ENCODE peak calls at places on chromosomes 1 and 21, in four cellular contexts. One of them, this sample, is unnamed.

GRCh38 chr1:157312270-157312812 is 174.1 kb upstream of the ETV3 start:
- DNase-seq in fibroblast of lung: no peak
- DNase-seq in OCI-LY7: no peak
- DNase-seq in body of pancreas: peak; percentile 27
- DNase-seq in this sample: no peak

GRCh38 chr1:156499194-156499702 is 1.3 kb downstream of the MEF2D start:
- DNase-seq in fibroblast of lung: no peak
- DNase-seq in OCI-LY7: peak; percentile 12
- DNase-seq in body of pancreas: no peak
- DNase-seq in this sample: no peak

GRCh38 chr1:111139234-111139955 is 498 bp downstream of the DRAM2 start:
- DNase-seq in fibroblast of lung: peak; percentile 61
- DNase-seq in OCI-LY7: peak; percentile 65
- DNase-seq in body of pancreas: peak; percentile 44
- DNase-seq in this sample: peak; percentile 74

GRCh38 chr1:62964141-62964540 is 180.2 kb downstream of the ATG4C start:
- DNase-seq in fibroblast of lung: no peak
- DNase-seq in OCI-LY7: no peak
- DNase-seq in body of pancreas: no peak
- DNase-seq in this sample: no peak

GRCh38 chr1:233251321-233251720 is 44.2 kb downstream of the PCNX2 start:
- DNase-seq in fibroblast of lung: no peak
- DNase-seq in OCI-LY7: no peak
- DNase-seq in body of pancreas: no peak
- DNase-seq in this sample: no peak

GRCh38 chr1:45973106-45973505 is 159.3 kb downstream of the PIK3R3 start:
- DNase-seq in fibroblast of lung: no peak
- DNase-seq in OCI-LY7: no peak
- DNase-seq in body of pancreas: no peak
- DNase-seq in this sample: no peak

GRCh38 chr1:240092301-240093119 is 827 bp downstream of the FMN2 start:
- DNase-seq in fibroblast of lung: peak; percentile 65
- DNase-seq in OCI-LY7: no peak
- DNase-seq in body of pancreas: peak; percentile 13
- DNase-seq in this sample: peak; percentile 49

GRCh38 chr1:38885092-38885491 is 3.7 kb upstream of the GJA9 start:
- DNase-seq in fibroblast of lung: no peak
- DNase-seq in OCI-LY7: no peak
- DNase-seq in body of pancreas: no peak
- DNase-seq in this sample: no peak

GRCh38 chr1:208107817-208108608 is 136.2 kb downstream of the PLXNA2 start:
- DNase-seq in fibroblast of lung: peak; percentile 56
- DNase-seq in OCI-LY7: no peak
- DNase-seq in body of pancreas: no peak
- DNase-seq in this sample: no peak

GRCh38 chr1:37605061-37605650 is 9.4 kb upstream of the GNL2 start:
- DNase-seq in fibroblast of lung: no peak
- DNase-seq in OCI-LY7: no peak
- DNase-seq in body of pancreas: no peak
- DNase-seq in this sample: peak; percentile 49

GRCh38 chr1:89905391-89906058 is 84.7 kb downstream of the LRRC8D start:
- DNase-seq in fibroblast of lung: no peak
- DNase-seq in OCI-LY7: no peak
- DNase-seq in body of pancreas: no peak
- DNase-seq in this sample: no peak

GRCh38 chr1:41482001-41482765 is 2.3 kb downstream of the EDN2 start:
- DNase-seq in fibroblast of lung: no peak
- DNase-seq in OCI-LY7: no peak
- DNase-seq in body of pancreas: peak; percentile 75
- DNase-seq in this sample: peak; percentile 85

GRCh38 chr1:116113615-116114014 is 2.4 kb downstream of the MAB21L3 start:
- DNase-seq in fibroblast of lung: no peak
- DNase-seq in OCI-LY7: no peak
- DNase-seq in body of pancreas: no peak
- DNase-seq in this sample: no peak

GRCh38 chr1:203769505-203770343 is 4.7 kb downstream of the LAX1 start:
- DNase-seq in fibroblast of lung: peak; percentile 95
- DNase-seq in OCI-LY7: no peak
- DNase-seq in body of pancreas: peak; percentile 96
- DNase-seq in this sample: peak; percentile 48

GRCh38 chr1:34013958-34014737 is 150.3 kb downstream of the HMGB4 start:
- DNase-seq in fibroblast of lung: no peak
- DNase-seq in OCI-LY7: no peak
- DNase-seq in body of pancreas: peak; percentile 12
- DNase-seq in this sample: peak; percentile 58

GRCh38 chr1:153485880-153486279 is 25.4 kb upstream of the S100A7 start:
- DNase-seq in fibroblast of lung: no peak
- DNase-seq in OCI-LY7: no peak
- DNase-seq in body of pancreas: no peak
- DNase-seq in this sample: no peak

GRCh38 chr1:100353988-100354387 is 1.7 kb downstream of the CDC14A start:
- DNase-seq in fibroblast of lung: no peak
- DNase-seq in OCI-LY7: peak; percentile 12
- DNase-seq in body of pancreas: no peak
- DNase-seq in this sample: no peak

GRCh38 chr1:216281757-216282156 is 141.5 kb downstream of the USH2A start:
- DNase-seq in fibroblast of lung: no peak
- DNase-seq in OCI-LY7: no peak
- DNase-seq in body of pancreas: no peak
- DNase-seq in this sample: no peak

GRCh38 chr1:184838374-184838995 is 83.8 kb upstream of the EDEM3 start:
- DNase-seq in fibroblast of lung: peak; percentile 90
- DNase-seq in OCI-LY7: no peak
- DNase-seq in body of pancreas: peak; percentile 72
- DNase-seq in this sample: peak; percentile 33

GRCh38 chr1:167984886-167985489 is 48.1 kb upstream of the MPC2 start:
- DNase-seq in fibroblast of lung: no peak
- DNase-seq in OCI-LY7: no peak
- DNase-seq in body of pancreas: no peak
- DNase-seq in this sample: no peak

GRCh38 chr1:154769193-154769895 is 100.7 kb downstream of the KCNN3 start:
- DNase-seq in fibroblast of lung: no peak
- DNase-seq in OCI-LY7: peak; percentile 42
- DNase-seq in body of pancreas: no peak
- DNase-seq in this sample: no peak

GRCh38 chr1:17287377-17287776 is 20.6 kb upstream of the PADI4 start:
- DNase-seq in fibroblast of lung: peak; percentile 61
- DNase-seq in OCI-LY7: no peak
- DNase-seq in body of pancreas: no peak
- DNase-seq in this sample: no peak

GRCh38 chr1:165279831-165280351 is 76.6 kb downstream of the LMX1A start:
- DNase-seq in fibroblast of lung: no peak
- DNase-seq in OCI-LY7: no peak
- DNase-seq in body of pancreas: no peak
- DNase-seq in this sample: no peak

GRCh38 chr1:248873993-248874671 is 15.2 kb upstream of the ZNF692 start:
- DNase-seq in fibroblast of lung: peak; percentile 96
- DNase-seq in OCI-LY7: peak; percentile 89
- DNase-seq in body of pancreas: peak; percentile 84
- DNase-seq in this sample: peak; percentile 77

GRCh38 chr1:209406111-209406654 is 177.3 kb upstream of the CAMK1G start:
- DNase-seq in fibroblast of lung: no peak
- DNase-seq in OCI-LY7: no peak
- DNase-seq in body of pancreas: no peak
- DNase-seq in this sample: no peak

GRCh38 chr1:232793944-232794343 is 11.3 kb upstream of the MAP10 start:
- DNase-seq in fibroblast of lung: peak; percentile 43
- DNase-seq in OCI-LY7: no peak
- DNase-seq in body of pancreas: peak; percentile 13
- DNase-seq in this sample: no peak

GRCh38 chr1:225823811-225824261 is 13.9 kb downstream of the EPHX1 start:
- DNase-seq in fibroblast of lung: no peak
- DNase-seq in OCI-LY7: no peak
- DNase-seq in body of pancreas: no peak
- DNase-seq in this sample: peak; percentile 84

GRCh38 chr1:215523128-215523861 is 43.8 kb upstream of the KCTD3 start:
- DNase-seq in fibroblast of lung: peak; percentile 67
- DNase-seq in OCI-LY7: no peak
- DNase-seq in body of pancreas: no peak
- DNase-seq in this sample: no peak

GRCh38 chr21:21046063-21046462 is 47.9 kb downstream of the NCAM2 start:
- DNase-seq in fibroblast of lung: no peak
- DNase-seq in OCI-LY7: no peak
- DNase-seq in body of pancreas: no peak
- DNase-seq in this sample: no peak

GRCh38 chr21:46183910-46184624 is at the start of gene SPATC1L:
- DNase-seq in fibroblast of lung: peak; percentile 90
- DNase-seq in OCI-LY7: peak; percentile 46
- DNase-seq in body of pancreas: peak; percentile 59
- DNase-seq in this sample: peak; percentile 78

GRCh38 chr1:204307334-204307883 is 52.3 kb downstream of the PLEKHA6 start:
- DNase-seq in fibroblast of lung: peak; percentile 73
- DNase-seq in OCI-LY7: no peak
- DNase-seq in body of pancreas: no peak
- DNase-seq in this sample: peak; percentile 40

GRCh38 chr1:190759807-190760206 is 282.1 kb upstream of the BRINP3 start:
- DNase-seq in fibroblast of lung: no peak
- DNase-seq in OCI-LY7: no peak
- DNase-seq in body of pancreas: no peak
- DNase-seq in this sample: no peak

GRCh38 chr1:21200767-21201166 is 24.1 kb upstream of the EIF4G3 start:
- DNase-seq in fibroblast of lung: no peak
- DNase-seq in OCI-LY7: no peak
- DNase-seq in body of pancreas: no peak
- DNase-seq in this sample: no peak

GRCh38 chr21:32283001-32283400 is 4.2 kb upstream of the MIS18A start:
- DNase-seq in fibroblast of lung: no peak
- DNase-seq in OCI-LY7: no peak
- DNase-seq in body of pancreas: no peak
- DNase-seq in this sample: no peak

GRCh38 chr1:168135116-168135981 is 1.4 kb downstream of the GPR161 start:
- DNase-seq in fibroblast of lung: no peak
- DNase-seq in OCI-LY7: no peak
- DNase-seq in body of pancreas: no peak
- DNase-seq in this sample: no peak

GRCh38 chr1:103197266-103197665 is 88.9 kb upstream of the COL11A1 start:
- DNase-seq in fibroblast of lung: no peak
- DNase-seq in OCI-LY7: no peak
- DNase-seq in body of pancreas: no peak
- DNase-seq in this sample: no peak

GRCh38 chr1:221708987-221709386 is 32.9 kb downstream of the DUSP10 start:
- DNase-seq in fibroblast of lung: peak; percentile 66
- DNase-seq in OCI-LY7: no peak
- DNase-seq in body of pancreas: peak; percentile 93
- DNase-seq in this sample: no peak

GRCh38 chr1:76279387-76279748 is 204.8 kb downstream of the ST6GALNAC3 start:
- DNase-seq in fibroblast of lung: no peak
- DNase-seq in OCI-LY7: no peak
- DNase-seq in body of pancreas: no peak
- DNase-seq in this sample: peak; percentile 16

DNA sequence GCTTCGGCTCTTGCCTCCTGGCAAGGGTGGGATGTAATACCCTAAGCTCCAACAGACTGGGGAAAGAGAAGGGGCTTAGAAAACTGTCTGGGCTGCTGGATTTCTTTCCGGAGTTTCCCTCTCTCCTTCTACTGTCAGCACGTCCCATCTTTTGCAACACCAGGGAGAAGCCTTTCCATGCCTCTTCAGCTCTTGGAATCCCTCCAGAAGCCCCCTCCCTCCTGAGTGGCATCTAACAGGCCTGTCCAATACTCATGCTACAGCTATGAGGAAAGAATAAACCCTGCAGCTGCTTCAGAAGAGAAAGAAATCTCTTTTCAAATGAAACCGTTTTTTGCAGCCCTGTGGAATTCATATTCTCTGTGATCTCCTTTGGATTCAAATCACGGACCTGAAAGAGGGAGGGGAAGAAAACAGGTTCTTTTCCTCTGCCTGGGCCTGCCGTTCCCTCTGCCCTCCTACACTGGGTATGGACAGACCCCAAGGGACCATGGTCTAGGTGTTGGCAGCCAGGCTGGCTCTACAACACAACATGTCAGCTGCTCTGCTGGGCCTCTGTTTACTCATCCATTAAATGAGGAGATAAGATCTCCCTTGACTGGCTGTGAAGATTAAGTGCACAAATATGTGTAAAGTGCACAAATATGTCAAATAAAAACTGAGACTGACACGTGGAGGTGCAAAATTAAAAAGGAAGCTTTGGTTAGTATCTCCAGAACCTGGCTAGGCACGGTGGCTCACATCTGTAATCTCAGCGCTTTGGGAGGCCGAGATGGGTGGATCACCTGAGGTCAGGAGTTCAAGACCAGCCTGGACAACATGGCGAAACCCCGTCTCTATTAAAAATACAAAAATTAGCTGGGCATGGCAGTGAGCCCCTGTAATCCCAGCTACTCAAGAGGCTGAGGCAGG is 6.0 kb upstream of the CAPN2 start:
- DNase-seq in fibroblast of lung: peak; percentile 98
- DNase-seq in OCI-LY7: no peak
- DNase-seq in body of pancreas: no peak
- DNase-seq in this sample: no peak
- H3K4me1 ChIP-seq in fibroblast of lung: peaks cover 54% of the 10 kb centered on the region
- H3K4me1 ChIP-seq in OCI-LY7: no peaks in the 10 kb centered on the region
- H3K4me1 ChIP-seq in body of pancreas: peaks cover 22% of the 10 kb centered on the region
- H3K4me1 ChIP-seq in this sample: peaks cover 54% of the 10 kb centered on the region

GRCh38 chr1:114080511-114081144 is 73.0 kb downstream of the SYT6 start:
- DNase-seq in fibroblast of lung: no peak
- DNase-seq in OCI-LY7: no peak
- DNase-seq in body of pancreas: no peak
- DNase-seq in this sample: no peak
- H3K4me1 ChIP-seq in fibroblast of lung: no peaks in the 10 kb centered on the region
- H3K4me1 ChIP-seq in OCI-LY7: no peaks in the 10 kb centered on the region
- H3K4me1 ChIP-seq in body of pancreas: no peaks in the 10 kb centered on the region
- H3K4me1 ChIP-seq in this sample: peaks cover 2% of the 10 kb centered on the region

GRCh38 chr1:56897150-56898004 is 42.8 kb downstream of the C8A start:
- DNase-seq in fibroblast of lung: peak; percentile 2
- DNase-seq in OCI-LY7: no peak
- DNase-seq in body of pancreas: peak; percentile 53
- DNase-seq in this sample: no peak
- H3K4me1 ChIP-seq in fibroblast of lung: no peaks in the 10 kb centered on the region
- H3K4me1 ChIP-seq in OCI-LY7: no peaks in the 10 kb centered on the region
- H3K4me1 ChIP-seq in body of pancreas: peaks cover 23% of the 10 kb centered on the region
- H3K4me1 ChIP-seq in this sample: no peaks in the 10 kb centered on the region

GRCh38 chr1:61143821-61144220 is 61.5 kb downstream of the NFIA start:
- DNase-seq in fibroblast of lung: no peak
- DNase-seq in OCI-LY7: no peak
- DNase-seq in body of pancreas: no peak
- DNase-seq in this sample: no peak
- H3K4me1 ChIP-seq in fibroblast of lung: peaks cover 15% of the 10 kb centered on the region
- H3K4me1 ChIP-seq in OCI-LY7: no peaks in the 10 kb centered on the region
- H3K4me1 ChIP-seq in body of pancreas: peaks cover 41% of the 10 kb centered on the region
- H3K4me1 ChIP-seq in this sample: peaks cover 24% of the 10 kb centered on the region

GRCh38 chr1:151816964-151817730 is 11.9 kb upstream of the LINGO4 start:
- DNase-seq in fibroblast of lung: no peak
- DNase-seq in OCI-LY7: peak; percentile 53
- DNase-seq in body of pancreas: no peak
- DNase-seq in this sample: no peak

GRCh38 chr1:151814971-151815545 is 9.8 kb upstream of the LINGO4 start:
- DNase-seq in fibroblast of lung: no peak
- DNase-seq in OCI-LY7: no peak
- DNase-seq in body of pancreas: no peak
- DNase-seq in this sample: no peak

GRCh38 chr1:151815716-151816327 is 10.6 kb upstream of the LINGO4 start:
- DNase-seq in fibroblast of lung: no peak
- DNase-seq in OCI-LY7: no peak
- DNase-seq in body of pancreas: no peak
- DNase-seq in this sample: no peak

GRCh38 chr1:151814426-151814825 is 9.2 kb upstream of the LINGO4 start:
- DNase-seq in fibroblast of lung: no peak
- DNase-seq in OCI-LY7: no peak
- DNase-seq in body of pancreas: no peak
- DNase-seq in this sample: no peak

GRCh38 chr1:151816548-151816947 is 11.3 kb upstream of the LINGO4 start:
- DNase-seq in fibroblast of lung: no peak
- DNase-seq in OCI-LY7: no peak
- DNase-seq in body of pancreas: no peak
- DNase-seq in this sample: no peak
- H3K4me1 ChIP-seq in fibroblast of lung: no peaks in the 10 kb centered on the region
- H3K4me1 ChIP-seq in OCI-LY7: peaks cover 19% of the 10 kb centered on the region
- H3K4me1 ChIP-seq in body of pancreas: peaks cover 24% of the 10 kb centered on the region
- H3K4me1 ChIP-seq in this sample: no peaks in the 10 kb centered on the region